ENCODE peak calls at places on chromosomes 5 and 9, in six cellular contexts. Y, J, Z, X, K and C are unnamed samples.

GRCh38 chr5:53819482-53819881 is 259.0 kb downstream of the NDUFS4 start:
- DNase-seq in J (no peak), Z (no peak), Y (no peak), K (no peak), X (no peak), C (no peak)

GRCh38 chr5:10140195-10140973 is 109.3 kb downstream of the ATPSCKMT start:
- DNase-seq in X (no peak), J (no peak), K (no peak), Y (no peak), Z (no peak), C (no peak)

GRCh38 chr9:123281659-123282342 is 13.4 kb upstream of the STRBP start:
- DNase-seq in K (no peak), Z (no peak), Y (no peak), X (no peak), J (no peak), C (no peak)

GRCh38 chr5:179128041-179128365 is 67.8 kb downstream of the ZNF354C start:
- DNase-seq in J (no peak), K (no peak), X (no peak), Z (no peak), Y (no peak), C (no peak)

GRCh38 chr5:79259383-79259782 is 23.5 kb downstream of the JMY start:
- DNase-seq in J (no peak), X (no peak), Z (no peak), K (no peak), Y (no peak), C (no peak)

GRCh38 chr9:761155-761792 is 80.2 kb upstream of the DMRT1 start:
- DNase-seq in Z (no peak), K (peak), Y (peak), J (no peak), X (no peak), C (no peak)

GRCh38 chr5:61275841-61276240 is 56.2 kb upstream of the ZSWIM6 start:
- DNase-seq in Y (peak), J (no peak), K (peak), X (peak), Z (no peak), C (no peak)

GRCh38 chr5:139711067-139711851 is 63.1 kb downstream of the CXXC5 start:
- DNase-seq in J (peak), X (peak), Y (no peak), K (no peak), Z (no peak), C (no peak)

GRCh38 chr5:55172937-55173695 is at the start of gene CDC20B:
- DNase-seq in Z (peak), X (peak), J (peak), Y (peak), K (peak), C (no peak)

GRCh38 chr9:92980085-92980745 is 32.9 kb downstream of the FGD3 start:
- DNase-seq in Z (no peak), J (no peak), X (no peak), K (no peak), Y (peak), C (no peak)

GRCh38 chr9:306907-307306 is 92.2 kb downstream of the DOCK8 start:
- DNase-seq in X (peak), J (no peak), Z (peak), Y (peak), K (no peak), C (no peak)

GRCh38 chr9:128027166-128027539 is 40.0 kb downstream of the NAIF1 start:
- DNase-seq in J (no peak), K (no peak), Z (no peak), X (no peak), Y (no peak), C (no peak)

GRCh38 chr5:72228957-72229356 is 91.1 kb downstream of the MRPS27 start:
- DNase-seq in Z (no peak), K (no peak), J (no peak), Y (no peak), X (no peak), C (no peak)

GRCh38 chr9:98804083-98804482 is 3.4 kb upstream of the GALNT12 start:
- DNase-seq in X (no peak), Z (no peak), Y (no peak), K (no peak), J (no peak), C (no peak)

GRCh38 chr5:75052461-75053285 is at the start of gene GCNT4:
- DNase-seq in Z (no peak), X (peak), J (peak), K (peak), Y (no peak), C (no peak)

GRCh38 chr5:156686816-156687215 is 163.3 kb upstream of the PPP1R2B start:
- DNase-seq in K (no peak), X (no peak), Y (no peak), Z (no peak), J (no peak), C (no peak)

GRCh38 chr5:122295138-122295537 is 16.9 kb upstream of the SNCAIP start:
- DNase-seq in X (no peak), K (no peak), Y (no peak), Z (no peak), J (no peak), C (no peak)

GRCh38 chr5:140146523-140146842 is 20.7 kb downstream of the IGIP start:
- DNase-seq in X (no peak), J (no peak), Z (no peak), K (no peak), Y (no peak), C (no peak)

GRCh38 chr9:122342323-122343050 is 28.3 kb upstream of the PTGS1 start:
- DNase-seq in J (no peak), Z (no peak), X (no peak), K (no peak), Y (no peak), C (no peak)

GRCh38 chr9:74570879-74571512 is 73.9 kb downstream of the RORB start:
- DNase-seq in J (no peak), K (no peak), Y (peak), Z (no peak), X (no peak), C (no peak)

GRCh38 chr5:29697786-29698414 is 1495.6 kb upstream of the CDH6 start:
- DNase-seq in K (no peak), J (peak), X (no peak), Z (no peak), Y (no peak), C (no peak)

GRCh38 chr9:70390922-70391321 is 23.5 kb downstream of the KLF9 start:
- DNase-seq in Z (no peak), J (no peak), Y (peak), K (no peak), X (no peak), C (no peak)

GRCh38 chr9:119818726-119819435 is 449.6 kb upstream of the BRINP1 start:
- DNase-seq in Z (no peak), Y (no peak), X (no peak), J (no peak), K (no peak), C (no peak)

GRCh38 chr5:158382473-158382872 is 523.5 kb upstream of the CLINT1 start:
- DNase-seq in J (peak), Z (peak), Y (peak), K (peak), X (no peak), C (peak)

GRCh38 chr5:168706655-168707069 is 127.5 kb upstream of the PANK3 start:
- DNase-seq in Z (no peak), Y (peak), X (no peak), K (peak), J (no peak), C (no peak)

GRCh38 chr5:78671609-78672008 is 23.0 kb upstream of the LHFPL2 start:
- DNase-seq in X (no peak), Z (no peak), Y (no peak), K (no peak), J (no peak), C (peak)

GRCh38 chr9:130407916-130408659 is 36.7 kb upstream of the ASS1 start:
- DNase-seq in Z (no peak), X (no peak), Y (no peak), J (no peak), K (no peak), C (no peak)

GRCh38 chr5:36502608-36503007 is 103.8 kb upstream of the SLC1A3 start:
- DNase-seq in Y (peak), Z (no peak), K (peak), J (peak), X (no peak), C (peak)

GRCh38 chr9:113755433-113755832 is 120.7 kb upstream of the ZNF618 start:
- DNase-seq in Y (no peak), J (no peak), K (no peak), X (no peak), Z (no peak), C (no peak)

GRCh38 chr9:14062449-14063187 is 251.3 kb downstream of the NFIB start:
- DNase-seq in Z (no peak), Y (peak), K (no peak), J (no peak), X (no peak), C (no peak)

GRCh38 chr5:170357853-170358497 is 31.2 kb downstream of the KCNMB1 start:
- DNase-seq in J (no peak), Y (no peak), Z (no peak), X (no peak), K (no peak), C (no peak)

GRCh38 chr5:56388229-56389065 is 155.3 kb upstream of the ANKRD55 start:
- DNase-seq in Y (peak), J (no peak), X (no peak), Z (no peak), K (no peak), C (no peak)

GRCh38 chr5:133861161-133861737 is 107.2 kb downstream of the C5orf15 start:
- DNase-seq in X (no peak), K (no peak), J (no peak), Y (no peak), Z (no peak), C (no peak)

GRCh38 chr9:108039012-108039411 is 549.4 kb upstream of the KLF4 start:
- DNase-seq in Y (no peak), J (no peak), K (no peak), X (no peak), Z (no peak), C (no peak)

GRCh38 chr5:76938177-76938576 is 14.7 kb upstream of the CRHBP start:
- DNase-seq in Z (no peak), Y (no peak), X (no peak), J (no peak), K (no peak), C (no peak)

GRCh38 chr5:103120607-103121200 is 603 bp downstream of the PPIP5K2 start:
- DNase-seq in K (no peak), X (no peak), Z (no peak), J (peak), Y (peak), C (no peak)